ENCODE peak calls at places on chromosomes 16 and 17, in seven cellular contexts. U is ascending aorta; E is CD8-positive, alpha-beta memory T cell; R is A549; F is heart right ventricle; Q is stomach; C is heart left ventricle. T is an unnamed sample. For H3K9me3, the result is how much of the 10 kb centered on the place peaks cover.

GRCh38 chr17:43615330-43615729 is 46.4 kb downstream of the MEOX1 start:
- DNase-seq in U (no peak), E (no peak), R (no peak), F (no peak), Q (no peak), C (no peak), T (no peak)

GRCh38 chr16:77974883-77975282 is 47.5 kb upstream of the CLEC3A start:
- DNase-seq in U (no peak), E (no peak), R (no peak), F (no peak), Q (no peak), C (no peak), T (no peak)

GRCh38 chr16:85395913-85396878 is 216.9 kb upstream of the GSE1 start:
- DNase-seq in U (no peak), E (no peak), R (no peak), F (no peak), Q (no peak), C (peak), T (peak)

GRCh38 chr16:12685806-12686205 is 117.9 kb downstream of the CPPED1 start:
- DNase-seq in U (no peak), E (no peak), R (no peak), F (no peak), Q (no peak), C (no peak), T (no peak)

GRCh38 chr16:4591706-4592470 is 22.8 kb downstream of the UBALD1 start:
- DNase-seq in U (no peak), E (no peak), R (no peak), F (no peak), Q (no peak), C (no peak), T (no peak)

GRCh38 chr17:57557363-57557762 is 187.7 kb downstream of the CCDC182 start:
- DNase-seq in U (no peak), E (no peak), R (no peak), F (no peak), Q (no peak), C (no peak), T (no peak)

GRCh38 chr16:51431517-51432241 is 280.6 kb upstream of the SALL1 start:
- DNase-seq in U (no peak), E (no peak), R (peak), F (no peak), Q (no peak), C (no peak), T (no peak)

GRCh38 chr16:81568749-81569087 is 124.1 kb downstream of the CMIP start:
- DNase-seq in U (no peak), E (no peak), R (no peak), F (no peak), Q (no peak), C (peak), T (no peak)

GRCh38 chr17:68020451-68020779 is 15.1 kb upstream of the KPNA2 start:
- DNase-seq in U (no peak), E (no peak), R (no peak), F (no peak), Q (no peak), C (no peak), T (no peak)

GRCh38 chr17:39612291-39612894 is 4.7 kb upstream of the NEUROD2 start:
- DNase-seq in U (no peak), E (no peak), R (no peak), F (no peak), Q (no peak), C (no peak), T (no peak)

GRCh38 chr17:42775534-42776098 is 2.4 kb downstream of the VPS25 start:
- DNase-seq in U (no peak), E (no peak), R (no peak), F (no peak), Q (no peak), C (no peak), T (no peak)

GRCh38 chr17:76722279-76722678 is 4.1 kb downstream of the JMJD6 start:
- DNase-seq in U (no peak), E (no peak), R (no peak), F (no peak), Q (no peak), C (no peak), T (no peak)

GRCh38 chr16:20308801-20309590 is 18.3 kb downstream of the GP2 start:
- DNase-seq in U (no peak), E (no peak), R (no peak), F (no peak), Q (no peak), C (no peak), T (no peak)

GRCh38 chr17:29588017-29588557 is 1.4 kb downstream of the GIT1 start:
- DNase-seq in U (no peak), E (no peak), R (no peak), F (peak), Q (no peak), C (no peak), T (no peak)

GRCh38 chr16:48590476-48590875 is 19.5 kb downstream of the N4BP1 start:
- DNase-seq in U (no peak), E (no peak), R (no peak), F (no peak), Q (no peak), C (no peak), T (no peak)
- H3K9me3 ChIP-seq in U (under half), E (under half), R (under half), F (under half), Q (under half), C (under half), T (under half)

DNA sequence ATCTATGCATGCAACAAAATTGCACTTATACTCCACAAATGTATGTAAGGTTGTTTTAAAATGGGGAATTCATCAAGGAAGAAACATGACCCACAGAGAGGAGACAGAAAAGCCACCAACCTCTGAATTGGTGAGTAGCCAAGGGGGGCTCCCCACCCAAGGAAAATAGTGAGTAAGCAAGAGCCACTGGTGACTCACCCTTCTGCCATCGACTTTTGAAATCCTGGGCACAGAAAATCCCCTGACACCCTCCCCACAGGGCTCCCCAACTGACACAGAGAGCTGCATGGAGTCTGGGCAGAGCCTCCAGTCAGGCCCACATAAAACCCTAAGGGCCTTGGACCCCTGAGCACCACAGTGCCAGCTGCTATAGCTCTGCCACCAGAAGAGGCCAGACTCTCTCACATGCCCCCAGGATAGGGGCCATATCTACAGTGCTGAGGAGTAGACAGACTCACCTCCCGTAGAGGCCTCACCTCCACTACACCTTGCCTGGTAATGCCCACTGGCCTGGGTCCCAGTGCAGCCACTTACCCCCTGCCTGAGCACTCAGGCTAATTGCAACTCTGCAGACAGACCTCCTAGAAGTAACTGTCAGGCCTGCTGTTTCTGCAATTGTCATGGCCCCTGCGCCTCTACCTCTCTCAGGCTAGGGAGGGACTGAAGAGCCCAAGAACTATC is 244.7 kb upstream of the WSB1 start:
- DNase-seq in U (no peak), E (no peak), R (no peak), F (no peak), Q (no peak), C (no peak), T (no peak)
- H3K9me3 ChIP-seq in U (under half), E (under half), R (under half), F (under half), Q (under half), C (under half), T (under half)

GRCh38 chr16:3383045-3383448 is 17.8 kb downstream of the ZSCAN32 start:
- DNase-seq in U (no peak), E (no peak), R (peak), F (no peak), Q (no peak), C (no peak), T (no peak)

GRCh38 chr16:3389663-3390338 is 11.0 kb downstream of the ZSCAN32 start:
- DNase-seq in U (no peak), E (no peak), R (no peak), F (no peak), Q (no peak), C (no peak), T (no peak)

GRCh38 chr16:3388325-3388724 is 12.5 kb downstream of the ZSCAN32 start:
- DNase-seq in U (no peak), E (no peak), R (no peak), F (no peak), Q (no peak), C (no peak), T (no peak)
- H3K9me3 ChIP-seq in U (half or more), E (under half), R (half or more), F (half or more), Q (half or more), C (under half), T (under half)

DNA sequence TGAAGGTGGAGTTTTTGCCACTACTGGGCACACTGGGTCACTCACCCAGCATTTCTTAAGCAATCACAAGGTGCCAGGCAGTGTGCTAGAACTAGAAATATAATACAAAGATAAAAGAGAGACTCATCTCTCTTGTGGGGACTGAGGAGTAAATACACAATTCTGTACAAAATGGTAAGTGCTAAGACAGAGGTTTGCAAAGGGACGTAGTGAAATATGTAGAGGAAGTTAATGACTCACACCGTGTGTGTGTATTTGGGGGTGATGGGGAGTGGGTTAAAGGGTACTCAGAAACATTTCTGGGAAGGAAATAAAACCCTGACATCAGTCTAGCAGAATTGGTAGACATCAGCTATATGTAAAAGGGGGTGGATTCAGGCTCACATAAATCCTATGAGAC is 389.3 kb downstream of the CA10 start:
- DNase-seq in U (no peak), E (no peak), R (no peak), F (no peak), Q (no peak), C (no peak), T (no peak)
- H3K9me3 ChIP-seq in U (under half), E (under half), R (under half), F (under half), Q (under half), C (under half), T (under half)

GRCh38 chr16:35906440-35906839 is 2447.0 kb downstream of the TP53TG3F start:
- DNase-seq in U (no peak), E (no peak), R (no peak), F (no peak), Q (no peak), C (no peak), T (no peak)
- H3K9me3 ChIP-seq in U (under half), E (under half), R (under half), F (under half), Q (half or more), C (under half), T (under half)

DNA sequence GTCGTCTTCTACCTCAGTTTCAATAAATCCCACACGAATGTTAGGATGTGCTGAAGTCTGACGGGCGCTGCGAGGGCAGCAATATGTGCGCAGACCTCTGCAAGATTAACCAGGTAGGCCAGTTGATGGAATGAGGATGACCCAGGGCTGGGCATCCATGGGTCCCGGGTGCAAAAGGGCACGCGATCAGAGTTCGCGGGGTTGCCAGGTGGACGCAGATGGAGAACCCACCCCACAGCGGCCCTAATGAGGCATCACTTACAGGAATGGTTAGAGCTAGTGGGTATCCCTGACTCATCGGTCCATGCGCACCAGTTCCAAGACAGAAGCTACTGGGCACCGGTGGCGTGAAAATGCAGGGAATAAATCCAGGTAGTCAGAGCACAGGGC is 2116.0 kb downstream of the TP53TG3F start:
- DNase-seq in U (no peak), E (no peak), R (no peak), F (no peak), Q (no peak), C (no peak), T (no peak)
- H3K9me3 ChIP-seq in U (under half), E (under half), R (under half), F (under half), Q (half or more), C (under half), T (under half)

DNA sequence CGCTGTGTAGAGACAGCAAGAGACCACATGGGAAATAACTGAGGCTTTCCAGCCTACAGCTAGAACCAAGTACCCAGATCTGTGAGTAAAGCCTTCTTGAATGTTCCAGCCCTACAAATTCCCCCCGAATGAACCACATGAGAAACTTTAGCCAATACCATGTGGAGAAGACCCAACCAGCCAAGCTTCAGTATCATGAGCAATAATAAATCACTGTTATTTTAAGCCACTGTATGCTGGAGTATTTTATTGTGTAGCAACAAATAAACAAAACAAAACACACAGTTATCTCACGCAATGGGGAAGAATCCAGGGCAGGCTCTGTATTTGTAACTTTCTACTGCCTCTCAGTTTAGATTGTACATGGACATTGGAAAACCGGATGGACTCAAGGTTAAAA is 426.2 kb downstream of the CDH11 start:
- DNase-seq in U (no peak), E (no peak), R (no peak), F (no peak), Q (no peak), C (no peak), T (no peak)
- H3K9me3 ChIP-seq in U (under half), E (under half), R (under half), F (under half), Q (under half), C (under half), T (under half)

GRCh38 chr17:61704935-61705449 is 114.0 kb upstream of the NACA2 start:
- DNase-seq in U (no peak), E (no peak), R (no peak), F (no peak), Q (no peak), C (no peak), T (no peak)
- H3K9me3 ChIP-seq in U (under half), E (under half), R (under half), F (under half), Q (under half), C (under half), T (under half)

GRCh38 chr16:8096211-8096610 is 494.1 kb downstream of the TMEM114 start:
- DNase-seq in U (no peak), E (no peak), R (no peak), F (no peak), Q (no peak), C (no peak), T (no peak)
- H3K9me3 ChIP-seq in U (under half), E (under half), R (under half), F (under half), Q (under half), C (under half), T (under half)

GRCh38 chr16:89077076-89077475 is 16.6 kb upstream of the ACSF3 start:
- DNase-seq in U (no peak), E (no peak), R (no peak), F (no peak), Q (no peak), C (no peak), T (no peak)
- H3K9me3 ChIP-seq in U (under half), E (under half), R (under half), F (under half), Q (under half), C (under half), T (under half)